ENCODE peak calls at places on chromosome 21, in six cellular contexts. A, L, W, X, B and I are unnamed samples.

GRCh38 chr21:28991861-28992525 is 684 bp downstream of the LTN1 start:
- DNase-seq in A (no peak), L (no peak), W (no peak), X (peak), B (no peak), I (no peak)

GRCh38 chr21:21457077-21457476 is 458.9 kb downstream of the NCAM2 start:
- DNase-seq in A (no peak), L (no peak), W (no peak), X (no peak), B (no peak), I (no peak)

GRCh38 chr21:39434950-39435349 is 10.6 kb downstream of the LCA5L start:
- DNase-seq in A (no peak), L (no peak), W (no peak), X (no peak), B (no peak), I (no peak)

GRCh38 chr21:42216726-42217572 is 2.0 kb upstream of the ABCG1 start:
- DNase-seq in A (no peak), L (no peak), W (no peak), X (no peak), B (no peak), I (no peak)

GRCh38 chr21:44793269-44794030 is 8.2 kb downstream of the UBE2G2 start:
- DNase-seq in A (peak), L (no peak), W (peak), X (peak), B (peak), I (peak)

GRCh38 chr21:19065164-19065563 is 661.6 kb upstream of the TMPRSS15 start:
- DNase-seq in A (no peak), L (no peak), W (no peak), X (no peak), B (no peak), I (no peak)

GRCh38 chr21:26116456-26117011 is 54.0 kb downstream of the APP start:
- DNase-seq in A (peak), L (no peak), W (no peak), X (no peak), B (peak), I (no peak)

GRCh38 chr21:45496968-45497845 is 45.0 kb downstream of the SLC19A1 start:
- DNase-seq in A (no peak), L (no peak), W (no peak), X (no peak), B (no peak), I (peak)

GRCh38 chr21:25934771-25935224 is 200.0 kb downstream of the GABPA start:
- DNase-seq in A (no peak), L (no peak), W (no peak), X (peak), B (peak), I (peak)

GRCh38 chr21:41075668-41076463 is 92.1 kb upstream of the BACE2 start:
- DNase-seq in A (no peak), L (no peak), W (no peak), X (no peak), B (no peak), I (no peak)

GRCh38 chr21:42737969-42738590 is 84.7 kb downstream of the PDE9A start:
- DNase-seq in A (peak), L (no peak), W (no peak), X (no peak), B (no peak), I (peak)

GRCh38 chr21:44370771-44371410 is 17.5 kb downstream of the TRPM2 start:
- DNase-seq in A (no peak), L (no peak), W (no peak), X (no peak), B (no peak), I (no peak)

GRCh38 chr21:45577806-45578801 is 35.9 kb upstream of the SLC19A1 start:
- DNase-seq in A (no peak), L (peak), W (no peak), X (no peak), B (no peak), I (no peak)

GRCh38 chr21:41809891-41810596 is 43.2 kb upstream of the RIPK4 start:
- DNase-seq in A (no peak), L (no peak), W (no peak), X (no peak), B (no peak), I (no peak)

GRCh38 chr21:32329776-32330175 is 31.1 kb downstream of the MRAP start:
- DNase-seq in A (no peak), L (no peak), W (no peak), X (no peak), B (peak), I (no peak)

GRCh38 chr21:34688145-34688544 is 19.4 kb downstream of the CLIC6 start:
- DNase-seq in A (no peak), L (no peak), W (no peak), X (no peak), B (no peak), I (peak)

GRCh38 chr21:25572895-25573310 is 34.4 kb downstream of the MRPL39 start:
- DNase-seq in A (no peak), L (no peak), W (no peak), X (peak), B (peak), I (no peak)

GRCh38 chr21:42279341-42279871 is 35.8 kb downstream of the TFF3 start:
- DNase-seq in A (no peak), L (no peak), W (no peak), X (no peak), B (no peak), I (no peak)

GRCh38 chr21:14585122-14585521 is 39.0 kb upstream of the SAMSN1 start:
- DNase-seq in A (no peak), L (no peak), W (no peak), X (no peak), B (no peak), I (no peak)

GRCh38 chr21:20997308-20997632 is 939 bp upstream of the NCAM2 start:
- DNase-seq in A (peak), L (no peak), W (no peak), X (no peak), B (no peak), I (peak)

GRCh38 chr21:45600248-45600647 is 43.3 kb upstream of the PCBP3 start:
- DNase-seq in A (no peak), L (no peak), W (no peak), X (no peak), B (no peak), I (no peak)

GRCh38 chr21:34530264-34530663 is 18.3 kb upstream of the KCNE1 start:
- DNase-seq in A (no peak), L (no peak), W (no peak), X (no peak), B (peak), I (no peak)

GRCh38 chr21:30194701-30195299 is 21.1 kb downstream of the CLDN8 start:
- DNase-seq in A (peak), L (no peak), W (no peak), X (peak), B (no peak), I (no peak)

GRCh38 chr21:42495765-42496119 is 282 bp downstream of the RSPH1 start:
- DNase-seq in A (no peak), L (no peak), W (no peak), X (peak), B (no peak), I (no peak)

GRCh38 chr21:17921579-17922530 is 102.7 kb upstream of the C21orf91 start:
- DNase-seq in A (no peak), L (no peak), W (no peak), X (no peak), B (peak), I (no peak)

GRCh38 chr21:32726742-32727477 is 903 bp downstream of the SYNJ1 start:
- DNase-seq in A (peak), L (peak), W (peak), X (peak), B (no peak), I (no peak)

GRCh38 chr21:25330266-25330665 is 277.0 kb downstream of the MRPL39 start:
- DNase-seq in A (no peak), L (no peak), W (no peak), X (no peak), B (no peak), I (no peak)

GRCh38 chr21:27681038-27681437 is 714.1 kb upstream of the ADAMTS5 start:
- DNase-seq in A (no peak), L (no peak), W (no peak), X (no peak), B (no peak), I (no peak)

GRCh38 chr21:40846566-40847411 is at the start of gene DSCAM:
- DNase-seq in A (no peak), L (peak), W (no peak), X (no peak), B (peak), I (no peak)

GRCh38 chr21:41480086-41480690 is 27.8 kb downstream of the TMPRSS2 start:
- DNase-seq in A (no peak), L (no peak), W (no peak), X (no peak), B (no peak), I (no peak)

GRCh38 chr21:25313891-25314646 is 293.2 kb downstream of the MRPL39 start:
- DNase-seq in A (peak), L (no peak), W (no peak), X (peak), B (peak), I (no peak)

GRCh38 chr21:39184050-39184980 is 1.1 kb upstream of the PSMG1 start:
- DNase-seq in A (peak), L (no peak), W (no peak), X (no peak), B (no peak), I (no peak)

GRCh38 chr21:16250282-16250681 is 520.5 kb downstream of the USP25 start:
- DNase-seq in A (peak), L (no peak), W (no peak), X (no peak), B (no peak), I (no peak)

GRCh38 chr21:32364387-32364786 is 28.4 kb downstream of the URB1 start:
- DNase-seq in A (peak), L (no peak), W (no peak), X (no peak), B (no peak), I (peak)

GRCh38 chr21:34857122-34857713 is 188.4 kb downstream of the CLIC6 start:
- DNase-seq in A (no peak), L (no peak), W (no peak), X (no peak), B (no peak), I (no peak)

GRCh38 chr21:35352066-35352770 is 303.1 kb upstream of the RUNX1 start:
- DNase-seq in A (no peak), L (no peak), W (no peak), X (no peak), B (peak), I (no peak)